ENCODE peak calls at places on chromosomes 12 and 14, in four cellular contexts. Y is HTR-8/SVneo; B is activated T-helper 1 cell treated with anti-CD3 and anti-CD28 coated beads, Interleukin-2, amount 50 U/mL, for 16 hours; J is sigmoid colon. D is an unnamed sample.

GRCh38 chr14:28773917-28774691 is 7.5 kb downstream of the FOXG1 start:
- DNase-seq in Y (no peak), J (no peak), B (no peak), D (no peak)

GRCh38 chr12:53048780-53049401 is 974 bp upstream of the TNS2 start:
- DNase-seq in J (peak), B (no peak), Y (no peak), D (peak)

GRCh38 chr12:19645823-19646222 is 206.5 kb downstream of the AEBP2 start:
- DNase-seq in Y (no peak), J (no peak), B (no peak), D (no peak)

GRCh38 chr14:62420853-62421252 is 624.4 kb downstream of the KCNH5 start:
- DNase-seq in B (no peak), Y (no peak), J (no peak), D (no peak)

GRCh38 chr12:108967869-108968540 is 52.9 kb downstream of the SVOP start:
- DNase-seq in J (no peak), B (no peak), Y (peak), D (no peak)

GRCh38 chr14:104035300-104035699 is 50.2 kb upstream of the ASPG start:
- DNase-seq in Y (no peak), B (no peak), J (no peak), D (no peak)

GRCh38 chr12:123062682-123063426 is 82.4 kb downstream of the ARL6IP4 start:
- DNase-seq in Y (peak), J (no peak), B (no peak), D (peak)

GRCh38 chr14:86505808-86506207 is 975.9 kb downstream of the FLRT2 start:
- DNase-seq in Y (no peak), J (no peak), B (no peak), D (no peak)

GRCh38 chr14:102028733-102029132 is 58.1 kb downstream of the HSP90AA1 start:
- DNase-seq in J (no peak), B (no peak), Y (no peak), D (no peak)

GRCh38 chr12:118064608-118065007 is 3.6 kb upstream of the WSB2 start:
- DNase-seq in Y (no peak), B (no peak), J (no peak), D (peak)

GRCh38 chr12:113302925-113303640 is 31.8 kb downstream of the SLC8B1 start:
- DNase-seq in B (no peak), Y (no peak), J (no peak), D (no peak)

GRCh38 chr12:88247241-88247643 is 105.1 kb downstream of the TMTC3 start:
- DNase-seq in Y (peak), B (no peak), J (no peak), D (peak)

GRCh38 chr14:104554608-104555401 is 24.8 kb upstream of the C14orf180 start:
- DNase-seq in Y (no peak), B (no peak), J (peak), D (no peak)

GRCh38 chr12:121512561-121512960 is 68.3 kb downstream of the KDM2B start:
- DNase-seq in J (no peak), Y (no peak), B (no peak), D (no peak)

GRCh38 chr14:76829016-76829365 is 2.8 kb downstream of the LRRC74A start:
- DNase-seq in J (no peak), B (no peak), Y (no peak), D (peak)

GRCh38 chr14:77903233-77903632 is 103.3 kb downstream of the ADCK1 start:
- DNase-seq in B (no peak), Y (no peak), J (no peak), D (no peak)

GRCh38 chr14:81476816-81477215 is 56.8 kb downstream of the SEL1L start:
- DNase-seq in J (no peak), Y (no peak), B (no peak), D (no peak)

GRCh38 chr14:65038966-65039365 is 52.3 kb downstream of the FNTB start:
- DNase-seq in B (no peak), Y (no peak), J (no peak), D (no peak)

GRCh38 chr14:72736348-72736747 is 157.6 kb downstream of the DPF3 start:
- DNase-seq in Y (peak), J (no peak), B (no peak), D (no peak)

GRCh38 chr12:80064269-80064668 is 35.1 kb upstream of the OTOGL start:
- DNase-seq in Y (no peak), J (no peak), B (no peak), D (no peak)

GRCh38 chr12:65524666-65525065 is 246.2 kb downstream of the MSRB3 start:
- DNase-seq in J (no peak), B (no peak), Y (peak), D (peak)

GRCh38 chr12:106248849-106249371 is 1.1 kb upstream of the CKAP4 start:
- DNase-seq in Y (no peak), J (no peak), B (peak), D (peak)

GRCh38 chr12:104090685-104091084 is 26.4 kb downstream of the HCFC2 start:
- DNase-seq in B (no peak), J (no peak), Y (no peak), D (no peak)

GRCh38 chr12:118560733-118561132 is 184.4 kb downstream of the SUDS3 start:
- DNase-seq in B (no peak), J (peak), Y (no peak), D (no peak)

GRCh38 chr14:60508363-60508706 is 611 bp upstream of the SIX6 start:
- DNase-seq in Y (no peak), B (no peak), J (no peak), D (no peak)

GRCh38 chr12:5861426-5861825 is 83.6 kb downstream of the ANO2 start:
- DNase-seq in J (no peak), Y (no peak), B (no peak), D (no peak)

GRCh38 chr14:70654609-70655008 is 12.9 kb downstream of the TTC9 start:
- DNase-seq in J (no peak), Y (no peak), B (no peak), D (no peak)

GRCh38 chr14:61603736-61604135 is 91.6 kb upstream of the HIF1A start:
- DNase-seq in B (no peak), Y (no peak), J (no peak), D (no peak)

GRCh38 chr14:21825147-21825743 is 151.6 kb upstream of the OR4E1 start:
- DNase-seq in J (no peak), Y (peak), B (peak), D (peak)

GRCh38 chr12:131620946-131621681 is 89.8 kb upstream of the SFSWAP start:
- DNase-seq in B (no peak), J (no peak), Y (no peak), D (no peak)

GRCh38 chr14:102655154-102655553 is 62.7 kb downstream of the RCOR1 start:
- DNase-seq in B (no peak), Y (peak), J (no peak), D (peak)

GRCh38 chr12:132904718-132905328 is 17.4 kb upstream of the CHFR start:
- DNase-seq in J (peak), B (peak), Y (no peak), D (peak)

GRCh38 chr14:76920572-76921175 is 94.5 kb downstream of the LRRC74A start:
- DNase-seq in Y (no peak), B (no peak), J (no peak), D (no peak)

GRCh38 chr12:67456281-67456918 is 187.2 kb downstream of the CAND1 start:
- DNase-seq in Y (no peak), B (no peak), J (no peak), D (no peak)

GRCh38 chr14:84750763-84751554 is 779.0 kb upstream of the FLRT2 start:
- DNase-seq in B (no peak), Y (no peak), J (no peak), D (peak)

GRCh38 chr14:98345186-98345585 is 926.8 kb downstream of the BCL11B start:
- DNase-seq in J (no peak), B (no peak), Y (no peak), D (no peak)